ENCODE peak calls at places on chromosomes 4 and X, in four cellular contexts. One of them, this sample, is unnamed. For H3K4me1, the result is how much of the 10 kb centered on the place peaks cover.

GRCh38 chrX:55056820-55057690 is 17.8 kb upstream of the PAGE2B start:
- DNase-seq in SK-N-SH: no peak
- DNase-seq in effector memory CD4-positive, alpha-beta T cell: peak
- DNase-seq in left ventricle myocardium inferior: no peak
- DNase-seq in this sample: peak

GRCh38 chrX:39983715-39984114 is 114.0 kb downstream of the BCOR start:
- DNase-seq in effector memory CD4-positive, alpha-beta T cell: no peak
- DNase-seq in SK-N-SH: no peak
- DNase-seq in left ventricle myocardium inferior: no peak
- DNase-seq in this sample: no peak

GRCh38 chrX:135432881-135433521 is 11.3 kb downstream of the SMIM10L2A start:
- DNase-seq in effector memory CD4-positive, alpha-beta T cell: no peak
- DNase-seq in left ventricle myocardium inferior: no peak
- DNase-seq in SK-N-SH: peak
- DNase-seq in this sample: no peak

GRCh38 chrX:3950373-3950772 is 236.9 kb upstream of the PRKX start:
- DNase-seq in SK-N-SH: no peak
- DNase-seq in left ventricle myocardium inferior: no peak
- DNase-seq in effector memory CD4-positive, alpha-beta T cell: no peak
- DNase-seq in this sample: no peak

GRCh38 chrX:135740683-135741149 is 27.3 kb downstream of the CT45A3 start:
- DNase-seq in SK-N-SH: peak
- DNase-seq in left ventricle myocardium inferior: no peak
- DNase-seq in effector memory CD4-positive, alpha-beta T cell: peak
- DNase-seq in this sample: no peak

GRCh38 chrX:76428243-76429130 is 977 bp downstream of the MAGEE1 start:
- DNase-seq in left ventricle myocardium inferior: no peak
- DNase-seq in effector memory CD4-positive, alpha-beta T cell: peak
- DNase-seq in SK-N-SH: peak
- DNase-seq in this sample: peak

GRCh38 chrX:16100673-16101072 is 22.7 kb upstream of the GRPR start:
- DNase-seq in SK-N-SH: peak
- DNase-seq in left ventricle myocardium inferior: no peak
- DNase-seq in effector memory CD4-positive, alpha-beta T cell: no peak
- DNase-seq in this sample: no peak

GRCh38 chrX:115642895-115643530 is 82.0 kb downstream of the PLS3 start:
- DNase-seq in effector memory CD4-positive, alpha-beta T cell: no peak
- DNase-seq in left ventricle myocardium inferior: no peak
- DNase-seq in SK-N-SH: peak
- DNase-seq in this sample: peak

GRCh38 chrX:34379891-34380290 is 247.8 kb upstream of the FAM47A start:
- DNase-seq in SK-N-SH: no peak
- DNase-seq in left ventricle myocardium inferior: no peak
- DNase-seq in effector memory CD4-positive, alpha-beta T cell: no peak
- DNase-seq in this sample: no peak

GRCh38 chr4:66330125-66330524 is 659.8 kb upstream of the EPHA5 start:
- DNase-seq in left ventricle myocardium inferior: no peak
- DNase-seq in SK-N-SH: no peak
- DNase-seq in effector memory CD4-positive, alpha-beta T cell: no peak
- DNase-seq in this sample: no peak

GRCh38 chr4:101355767-101356702 is 8.7 kb upstream of the PPP3CA start:
- DNase-seq in effector memory CD4-positive, alpha-beta T cell: no peak
- DNase-seq in SK-N-SH: no peak
- DNase-seq in left ventricle myocardium inferior: no peak
- DNase-seq in this sample: no peak

GRCh38 chr4:68718447-68719074 is 48.1 kb upstream of the UGT2B15 start:
- DNase-seq in effector memory CD4-positive, alpha-beta T cell: no peak
- DNase-seq in left ventricle myocardium inferior: no peak
- DNase-seq in SK-N-SH: no peak
- DNase-seq in this sample: no peak

GRCh38 chr4:71095141-71095939 is 101.9 kb downstream of the DCK start:
- DNase-seq in SK-N-SH: no peak
- DNase-seq in effector memory CD4-positive, alpha-beta T cell: no peak
- DNase-seq in left ventricle myocardium inferior: no peak
- DNase-seq in this sample: peak

GRCh38 chr4:26388671-26389070 is 67.9 kb downstream of the RBPJ start:
- DNase-seq in left ventricle myocardium inferior: no peak
- DNase-seq in effector memory CD4-positive, alpha-beta T cell: no peak
- DNase-seq in SK-N-SH: no peak
- DNase-seq in this sample: no peak

GRCh38 chr4:7285244-7286122 is 93.1 kb downstream of the SORCS2 start:
- DNase-seq in SK-N-SH: no peak
- DNase-seq in left ventricle myocardium inferior: no peak
- DNase-seq in effector memory CD4-positive, alpha-beta T cell: no peak
- DNase-seq in this sample: no peak

GRCh38 chr4:140408974-140409373 is 18.5 kb downstream of the CLGN start:
- DNase-seq in effector memory CD4-positive, alpha-beta T cell: no peak
- DNase-seq in left ventricle myocardium inferior: no peak
- DNase-seq in SK-N-SH: peak
- DNase-seq in this sample: no peak

GRCh38 chr4:155319506-155319905 is 57.3 kb downstream of the MAP9 start:
- DNase-seq in effector memory CD4-positive, alpha-beta T cell: no peak
- DNase-seq in left ventricle myocardium inferior: no peak
- DNase-seq in SK-N-SH: no peak
- DNase-seq in this sample: no peak

GRCh38 chr4:24988776-24989175 is 42.0 kb downstream of the LGI2 start:
- DNase-seq in SK-N-SH: no peak
- DNase-seq in effector memory CD4-positive, alpha-beta T cell: no peak
- DNase-seq in left ventricle myocardium inferior: no peak
- DNase-seq in this sample: no peak

GRCh38 chr4:13544556-13545393 is 467 bp upstream of the NKX3-2 start:
- DNase-seq in effector memory CD4-positive, alpha-beta T cell: no peak
- DNase-seq in left ventricle myocardium inferior: peak
- DNase-seq in SK-N-SH: peak
- DNase-seq in this sample: no peak

GRCh38 chrX:119488749-119489148 is 20.5 kb downstream of the SLC25A5 start:
- DNase-seq in effector memory CD4-positive, alpha-beta T cell: peak
- DNase-seq in left ventricle myocardium inferior: no peak
- DNase-seq in SK-N-SH: peak
- DNase-seq in this sample: peak

GRCh38 chr4:98345838-98346237 is 84.7 kb downstream of the RAP1GDS1 start:
- DNase-seq in effector memory CD4-positive, alpha-beta T cell: no peak
- DNase-seq in SK-N-SH: no peak
- DNase-seq in left ventricle myocardium inferior: no peak
- DNase-seq in this sample: no peak

GRCh38 chr4:151992301-151992700 is 231.5 kb upstream of the GATB start:
- DNase-seq in effector memory CD4-positive, alpha-beta T cell: no peak
- DNase-seq in left ventricle myocardium inferior: no peak
- DNase-seq in SK-N-SH: no peak
- DNase-seq in this sample: no peak

GRCh38 chr4:1218892-1219552 is 29.9 kb downstream of the CTBP1 start:
- DNase-seq in effector memory CD4-positive, alpha-beta T cell: no peak
- DNase-seq in SK-N-SH: no peak
- DNase-seq in left ventricle myocardium inferior: no peak
- DNase-seq in this sample: no peak

GRCh38 chrX:119853449-119853848 is 686 bp upstream of the UPF3B start:
- DNase-seq in effector memory CD4-positive, alpha-beta T cell: no peak
- DNase-seq in SK-N-SH: no peak
- DNase-seq in left ventricle myocardium inferior: no peak
- DNase-seq in this sample: no peak

GRCh38 chr4:176319237-176319703 is 496 bp upstream of the SPCS3 start:
- DNase-seq in SK-N-SH: no peak
- DNase-seq in left ventricle myocardium inferior: no peak
- DNase-seq in effector memory CD4-positive, alpha-beta T cell: no peak
- DNase-seq in this sample: no peak

GRCh38 chr4:54063224-54063623 is 1.2 kb downstream of the CHIC2 start:
- DNase-seq in effector memory CD4-positive, alpha-beta T cell: no peak
- DNase-seq in SK-N-SH: no peak
- DNase-seq in left ventricle myocardium inferior: no peak
- DNase-seq in this sample: peak

GRCh38 chr4:168514249-168514852 is 17.5 kb downstream of the PALLD start:
- DNase-seq in SK-N-SH: peak
- DNase-seq in effector memory CD4-positive, alpha-beta T cell: no peak
- DNase-seq in left ventricle myocardium inferior: no peak
- DNase-seq in this sample: no peak

GRCh38 chrX:3094261-3094660 is 53.0 kb downstream of the ARSF start:
- DNase-seq in left ventricle myocardium inferior: no peak
- DNase-seq in SK-N-SH: no peak
- DNase-seq in effector memory CD4-positive, alpha-beta T cell: no peak
- DNase-seq in this sample: no peak

GRCh38 chrX:31117195-31117594 is 45.4 kb upstream of the FTHL17 start:
- DNase-seq in effector memory CD4-positive, alpha-beta T cell: no peak
- DNase-seq in left ventricle myocardium inferior: no peak
- DNase-seq in SK-N-SH: no peak
- DNase-seq in this sample: no peak

GRCh38 chrX:20240201-20240600 is 26.5 kb downstream of the RPS6KA3 start:
- DNase-seq in SK-N-SH: no peak
- DNase-seq in left ventricle myocardium inferior: no peak
- DNase-seq in effector memory CD4-positive, alpha-beta T cell: no peak
- DNase-seq in this sample: no peak

DNA sequence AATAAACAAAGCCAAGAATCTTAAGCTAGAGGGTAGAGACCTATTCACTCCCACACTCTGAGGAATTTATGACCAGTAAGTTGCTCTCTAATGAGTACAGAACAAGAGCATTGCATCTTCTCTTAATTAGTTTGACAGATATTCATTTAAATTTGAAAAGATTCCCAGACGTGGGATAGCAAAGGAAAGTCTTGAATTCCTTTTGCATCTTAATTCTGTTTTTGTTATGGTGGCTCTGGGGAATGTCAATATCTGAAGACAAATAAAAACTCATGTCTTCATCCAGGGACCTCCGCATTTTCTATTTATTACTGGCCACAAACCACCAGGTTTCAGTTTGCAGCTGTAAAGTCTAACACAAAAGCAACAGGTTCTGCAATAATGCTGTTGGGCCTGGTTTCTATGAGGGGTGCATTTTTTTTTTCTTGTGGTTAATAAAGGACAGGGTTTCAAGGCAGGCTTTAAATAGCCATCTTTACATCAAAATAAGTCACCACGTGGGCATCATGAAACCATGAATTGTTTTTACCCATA is 172.3 kb downstream of the SHROOM3 start:
- DNase-seq in SK-N-SH: no peak
- DNase-seq in effector memory CD4-positive, alpha-beta T cell: no peak
- DNase-seq in left ventricle myocardium inferior: no peak
- DNase-seq in this sample: no peak
- H3K27ac ChIP-seq in SK-N-SH: peak
- H3K27ac ChIP-seq in effector memory CD4-positive, alpha-beta T cell: no peak
- H3K27ac ChIP-seq in left ventricle myocardium inferior: no peak
- H3K27ac ChIP-seq in this sample: no peak

DNA sequence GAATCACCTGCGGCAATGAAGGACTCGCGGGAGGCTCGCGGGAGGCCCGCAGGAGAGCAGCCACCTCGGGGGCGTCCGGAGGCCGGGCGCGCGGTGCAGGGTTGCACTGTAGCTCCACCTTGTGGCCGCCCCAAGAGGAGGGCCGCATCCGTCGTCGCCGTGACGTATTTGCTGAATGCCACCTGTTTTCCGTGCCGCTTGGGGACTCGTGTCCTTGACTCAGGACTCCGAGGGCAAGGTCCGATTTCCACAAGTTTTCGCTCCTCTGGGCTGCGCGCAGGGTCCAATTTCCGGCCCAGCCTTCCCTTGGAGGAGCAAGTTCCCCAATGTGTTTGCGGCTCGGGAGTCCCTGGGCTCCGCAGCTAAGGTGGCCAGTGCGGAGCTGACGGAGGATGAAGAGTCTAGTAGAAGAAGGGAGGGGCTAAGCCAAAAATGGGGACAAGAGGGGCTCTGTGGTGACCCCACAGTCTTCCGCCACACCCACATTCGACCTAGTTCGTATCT is 10.7 kb upstream of the DLG3 start:
- DNase-seq in effector memory CD4-positive, alpha-beta T cell: peak
- DNase-seq in SK-N-SH: peak
- DNase-seq in left ventricle myocardium inferior: peak
- DNase-seq in this sample: peak
- H3K4me1 ChIP-seq in effector memory CD4-positive, alpha-beta T cell: under half
- H3K4me1 ChIP-seq in SK-N-SH: under half
- H3K4me1 ChIP-seq in left ventricle myocardium inferior: under half
- H3K4me1 ChIP-seq in this sample: under half

GRCh38 chr4:137394000-137394399 is 138.3 kb downstream of the PCDH18 start:
- DNase-seq in left ventricle myocardium inferior: no peak
- DNase-seq in SK-N-SH: no peak
- DNase-seq in effector memory CD4-positive, alpha-beta T cell: no peak
- DNase-seq in this sample: no peak

GRCh38 chr4:137387924-137388323 is 144.4 kb downstream of the PCDH18 start:
- DNase-seq in SK-N-SH: no peak
- DNase-seq in effector memory CD4-positive, alpha-beta T cell: no peak
- DNase-seq in left ventricle myocardium inferior: no peak
- DNase-seq in this sample: no peak

GRCh38 chr4:137390707-137391106 is 141.6 kb downstream of the PCDH18 start:
- DNase-seq in effector memory CD4-positive, alpha-beta T cell: no peak
- DNase-seq in SK-N-SH: no peak
- DNase-seq in left ventricle myocardium inferior: no peak
- DNase-seq in this sample: no peak

GRCh38 chr4:137393043-137393442 is 139.3 kb downstream of the PCDH18 start:
- DNase-seq in effector memory CD4-positive, alpha-beta T cell: no peak
- DNase-seq in left ventricle myocardium inferior: peak
- DNase-seq in SK-N-SH: peak
- DNase-seq in this sample: no peak

DNA sequence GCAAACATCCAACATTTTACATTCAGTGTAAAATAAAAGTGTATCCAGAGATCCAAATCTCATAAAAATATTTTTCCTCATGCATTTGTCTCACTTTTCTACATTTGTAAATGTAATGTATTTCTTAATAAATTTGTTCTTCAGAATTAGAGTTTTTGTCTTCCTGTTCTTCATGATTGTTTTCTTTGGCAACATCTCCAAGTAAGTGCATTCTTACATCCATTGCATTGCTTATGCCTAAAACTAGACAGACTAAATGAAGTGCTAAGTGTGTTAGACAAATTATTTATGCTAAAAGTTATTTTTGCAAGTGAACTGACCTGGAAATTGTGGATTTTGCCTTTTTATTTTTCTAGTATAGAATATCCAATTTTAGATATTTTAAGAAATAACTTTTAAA is 142.2 kb downstream of the PCDH18 start:
- DNase-seq in left ventricle myocardium inferior: no peak
- DNase-seq in effector memory CD4-positive, alpha-beta T cell: no peak
- DNase-seq in SK-N-SH: no peak
- DNase-seq in this sample: no peak
- H3K27ac ChIP-seq in left ventricle myocardium inferior: peak
- H3K27ac ChIP-seq in effector memory CD4-positive, alpha-beta T cell: no peak
- H3K27ac ChIP-seq in SK-N-SH: peak
- H3K27ac ChIP-seq in this sample: no peak

DNA sequence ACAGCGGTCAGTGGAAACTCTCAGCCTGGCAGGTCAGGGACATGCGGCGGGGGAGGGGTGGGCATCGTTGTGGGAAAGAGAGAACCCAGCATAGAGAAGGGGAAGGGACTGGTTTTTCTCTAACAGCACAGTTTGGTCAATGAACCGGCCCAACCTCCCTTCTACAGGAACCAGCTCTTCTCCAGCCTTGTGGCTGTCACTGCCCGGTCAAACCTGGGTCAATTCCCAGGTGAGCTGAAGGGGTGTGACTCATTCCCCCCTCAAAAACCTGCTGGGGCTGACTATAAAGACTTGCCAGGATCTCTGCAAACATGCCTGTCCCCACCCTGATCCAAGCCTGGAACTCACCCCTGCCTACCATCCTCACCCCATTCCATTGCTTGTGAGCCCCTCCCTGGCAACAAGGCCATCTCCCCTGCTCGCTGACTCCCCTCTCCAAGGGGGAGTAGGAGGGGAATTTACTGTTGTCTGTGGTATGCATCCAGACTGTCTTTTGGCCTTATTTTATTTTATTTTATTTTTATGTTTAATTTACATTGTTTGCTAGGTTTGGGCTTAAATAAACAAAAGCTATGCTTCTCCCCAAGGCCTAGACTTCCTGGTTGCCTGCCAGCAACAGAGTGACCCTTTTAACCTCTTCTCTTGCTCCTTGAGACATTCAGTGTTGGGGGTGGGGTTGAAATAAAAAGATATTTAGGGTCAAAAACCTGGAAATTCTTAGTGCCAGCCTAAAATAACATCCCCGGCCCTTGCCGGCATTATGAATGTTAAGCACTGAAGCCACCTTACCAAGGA is 49.6 kb downstream of the TSC22D3 start:
- DNase-seq in effector memory CD4-positive, alpha-beta T cell: no peak
- DNase-seq in SK-N-SH: no peak
- DNase-seq in left ventricle myocardium inferior: no peak
- DNase-seq in this sample: no peak
- H3K4me1 ChIP-seq in effector memory CD4-positive, alpha-beta T cell: under half
- H3K4me1 ChIP-seq in SK-N-SH: under half
- H3K4me1 ChIP-seq in left ventricle myocardium inferior: half or more
- H3K4me1 ChIP-seq in this sample: under half

This sample was measured in CD4-positive, CD25-positive, alpha-beta regulatory T cell.